ENCODE peak calls at places on chromosomes 12 and 14, in seven cellular contexts. K is left lung, E is ascending aorta, L is tibial artery, A is lung, G is osteoblast, P is heart right ventricle. J is an unnamed sample.

GRCh38 chr14:94622653-94623421 is 10.6 kb downstream of the SERPINA3 start:
- DNase-seq in K (no peak), E (no peak), L (no peak), A (no peak), G (no peak), P (no peak), J (no peak)

GRCh38 chr14:33510991-33511390 is 439.9 kb downstream of the EGLN3 start:
- DNase-seq in K (no peak), E (no peak), L (no peak), A (no peak), G (no peak), P (no peak), J (no peak)

GRCh38 chr14:95293474-95293873 is 26.2 kb downstream of the CLMN start:
- DNase-seq in K (no peak), E (no peak), L (peak), A (no peak), G (no peak), P (no peak), J (no peak)

GRCh38 chr12:75705749-75706719 is 194.6 kb upstream of the KRR1 start:
- DNase-seq in K (no peak), E (no peak), L (no peak), A (peak), G (peak), P (peak), J (no peak)

GRCh38 chr12:59164991-59165718 is 244.9 kb upstream of the LRIG3 start:
- DNase-seq in K (no peak), E (no peak), L (no peak), A (no peak), G (no peak), P (no peak), J (no peak)

GRCh38 chr12:119683413-119683812 is 15.5 kb downstream of the PRKAB1 start:
- DNase-seq in K (no peak), E (no peak), L (no peak), A (no peak), G (peak), P (no peak), J (no peak)

GRCh38 chr12:51517800-51518199 is 73.2 kb upstream of the SCN8A start:
- DNase-seq in K (no peak), E (no peak), L (no peak), A (no peak), G (no peak), P (no peak), J (no peak)

GRCh38 chr14:60705100-60705499 is 19.1 kb downstream of the SIX4 start:
- DNase-seq in K (no peak), E (no peak), L (no peak), A (no peak), G (no peak), P (no peak), J (no peak)

GRCh38 chr14:90521121-90521929 is 124.5 kb downstream of the CALM1 start:
- DNase-seq in K (peak), E (no peak), L (no peak), A (no peak), G (peak), P (no peak), J (no peak)

GRCh38 chr14:33475623-33476022 is 475.3 kb downstream of the EGLN3 start:
- DNase-seq in K (no peak), E (no peak), L (no peak), A (no peak), G (no peak), P (peak), J (no peak)

GRCh38 chr14:44712095-44712822 is 205.2 kb upstream of the FSCB start:
- DNase-seq in K (no peak), E (no peak), L (no peak), A (peak), G (no peak), P (no peak), J (no peak)

GRCh38 chr12:25189656-25190055 is 5.3 kb downstream of the DNAI7 start:
- DNase-seq in K (no peak), E (no peak), L (no peak), A (no peak), G (no peak), P (no peak), J (no peak)

GRCh38 chr12:25194211-25194610 is 749 bp downstream of the DNAI7 start:
- DNase-seq in K (no peak), E (no peak), L (no peak), A (no peak), G (no peak), P (no peak), J (no peak)

GRCh38 chr12:25195056-25195971 is at the start of the genes DNAI7 and ETFRF1:
- DNase-seq in K (peak), E (peak), L (peak), A (peak), G (peak), P (peak), J (peak)

GRCh38 chr12:25197608-25198007 is 2.6 kb downstream of the ETFRF1 start:
- DNase-seq in K (no peak), E (no peak), L (no peak), A (no peak), G (no peak), P (no peak), J (no peak)

DNA sequence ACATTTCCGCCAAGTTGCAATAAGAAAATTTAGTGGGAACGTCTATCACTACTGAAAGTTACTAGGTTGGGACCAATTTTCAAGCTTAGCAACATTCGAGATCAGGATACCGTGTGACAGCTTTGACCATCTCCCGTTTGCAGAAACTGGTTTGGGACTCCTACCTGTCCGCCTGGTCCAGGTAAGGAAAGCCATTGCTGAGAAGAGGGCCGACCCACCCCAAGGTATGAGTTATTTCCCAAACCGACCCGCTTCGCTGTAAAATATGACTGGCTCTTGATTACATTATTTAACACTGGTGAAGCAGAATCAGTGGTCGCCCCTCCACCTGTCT is 271 bp downstream of the DNAI7 start:
- DNase-seq in K (no peak), E (no peak), L (no peak), A (no peak), G (no peak), P (no peak), J (no peak)
- H3K27ac ChIP-seq in K (peak), E (peak), L (peak), A (peak), G (peak), P (peak), J (no peak)

DNA sequence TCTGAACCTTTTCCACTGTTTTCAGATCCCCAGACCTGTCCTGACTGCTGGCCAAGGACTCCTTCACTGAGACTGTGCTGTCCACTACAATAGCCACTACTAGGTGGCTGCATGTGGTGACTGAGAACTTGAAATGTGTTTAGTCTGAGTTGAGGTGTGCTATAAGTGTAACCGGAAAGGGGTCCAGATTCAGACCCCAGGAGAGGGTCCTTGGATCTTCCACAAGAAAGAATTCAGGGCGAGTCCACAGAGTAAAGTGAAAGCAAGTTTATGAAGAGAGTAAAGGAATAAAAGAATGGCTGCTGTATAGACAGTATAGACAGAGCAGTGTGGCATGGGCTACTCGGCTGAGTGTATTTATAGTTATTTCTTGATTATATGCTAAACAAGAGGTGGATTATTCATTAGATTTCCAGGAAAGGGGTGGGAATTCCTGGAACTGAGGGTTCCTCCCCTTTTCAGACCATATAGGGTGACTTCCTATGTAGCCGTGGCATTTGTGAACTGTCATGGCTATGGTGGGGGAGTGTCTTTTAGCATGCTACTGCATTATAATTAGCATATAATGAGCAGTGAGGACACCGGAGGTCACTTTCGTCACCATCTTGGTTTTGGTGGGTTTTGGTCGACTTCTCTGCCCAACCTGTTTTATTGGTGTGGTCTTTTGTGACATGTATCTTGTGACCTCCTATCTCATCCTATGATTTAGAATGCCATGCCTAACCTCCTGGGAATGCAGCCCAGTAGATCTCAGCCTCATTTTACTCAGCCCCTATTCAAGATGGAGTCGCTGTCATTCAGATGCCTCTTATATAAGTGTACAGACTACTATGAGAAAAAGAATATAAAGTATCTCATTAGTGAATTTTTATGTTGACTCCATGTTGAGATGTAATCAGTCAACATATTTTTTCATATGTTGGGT is 70.0 kb upstream of the SRSF5 start:
- DNase-seq in K (no peak), E (no peak), L (no peak), A (no peak), G (no peak), P (no peak), J (no peak)
- H3K27ac ChIP-seq in K (peak), E (no peak), L (no peak), A (peak), G (no peak), P (peak), J (no peak)

GRCh38 chr12:12788131-12788530 is 2.7 kb downstream of the APOLD1 start:
- DNase-seq in K (no peak), E (no peak), L (no peak), A (no peak), G (peak), P (no peak), J (no peak)
- H3K27ac ChIP-seq in K (peak), E (peak), L (peak), A (no peak), G (peak), P (peak), J (no peak)

GRCh38 chr12:96045566-96045965 is 10.2 kb upstream of the LTA4H start:
- DNase-seq in K (peak), E (no peak), L (no peak), A (no peak), G (peak), P (no peak), J (no peak)
- H3K27ac ChIP-seq in K (peak), E (no peak), L (no peak), A (peak), G (no peak), P (no peak), J (no peak)

DNA sequence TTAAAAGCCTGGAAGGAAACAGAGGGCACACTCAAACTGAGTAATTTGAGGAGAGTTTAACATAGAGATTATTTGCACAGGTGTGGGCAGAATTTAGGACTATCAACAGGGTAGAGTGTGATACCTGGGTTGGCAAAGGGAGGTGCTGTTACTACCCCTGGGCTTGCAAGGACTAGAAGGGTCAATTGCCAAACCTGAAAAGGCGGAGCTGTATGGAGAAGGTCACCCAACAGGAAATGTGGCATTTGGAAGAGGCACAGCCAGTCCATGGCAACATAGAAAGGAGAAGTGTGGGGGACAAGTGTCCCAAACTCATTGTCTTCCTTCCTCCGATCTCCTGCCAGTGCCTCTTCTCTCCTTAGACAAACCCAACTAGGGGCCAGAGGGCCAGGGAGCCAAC is 21.6 kb upstream of the MED13L start:
- DNase-seq in K (no peak), E (peak), L (no peak), A (no peak), G (no peak), P (no peak), J (no peak)
- H3K27ac ChIP-seq in K (no peak), E (peak), L (peak), A (peak), G (peak), P (no peak), J (no peak)

DNA sequence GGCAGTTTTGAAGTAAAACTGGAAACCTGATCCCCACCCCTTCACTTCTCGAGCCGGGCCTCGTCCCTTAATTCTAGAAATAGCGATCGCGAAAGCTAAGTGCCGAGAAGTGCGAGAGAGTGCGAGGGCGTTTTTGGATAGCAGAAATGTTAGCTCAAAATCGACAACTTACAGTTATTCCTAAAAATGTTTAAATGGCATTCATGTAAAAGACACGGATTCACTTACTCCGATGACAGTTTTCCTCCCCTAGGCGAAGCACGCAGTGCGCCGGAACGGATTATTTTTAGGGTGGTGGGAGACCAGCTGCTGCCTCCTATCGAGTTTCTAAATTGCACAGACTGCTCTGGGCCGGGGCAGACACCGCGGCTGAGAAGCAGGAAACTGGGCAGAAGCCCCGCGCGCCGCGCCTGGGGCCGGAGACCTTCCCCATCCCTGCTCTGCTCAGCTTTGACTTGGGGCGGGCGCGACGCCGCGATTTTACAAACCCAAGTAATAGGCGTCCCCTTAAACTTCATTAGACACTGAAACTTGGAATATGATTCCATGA is at the start of gene ABCC9:
- DNase-seq in K (peak), E (peak), L (peak), A (peak), G (peak), P (peak), J (no peak)
- H3K27ac ChIP-seq in K (peak), E (peak), L (peak), A (peak), G (peak), P (peak), J (no peak)

J was measured in epithelial cell of prostate.